ENCODE peak calls at places on chromosomes 13 and 19, in four cellular contexts. O is HepG2, Q is H1, U is K562. M is an unnamed sample.
A peak's percentile ranks its signal among the peaks of the same experiment; 100 is the strongest.

GRCh38 chr13:50690020-50690419 is 153.5 kb downstream of the DLEU7 start:
- DNase-seq in Q (no peak), O (no peak), U (no peak), M (no peak)

GRCh38 chr13:73268306-73268705 is 209.5 kb downstream of the KLF5 start:
- DNase-seq in Q (no peak), O (no peak), U (no peak), M (no peak)

GRCh38 chr13:27476943-27477681 is 26.7 kb upstream of the MTIF3 start:
- DNase-seq in O (peak; percentile 76), U (no peak), Q (no peak), M (peak; percentile 8)

GRCh38 chr19:33796164-33797100 is at the start of gene KCTD15:
- DNase-seq in O (no peak), Q (no peak), U (peak; percentile 75), M (peak; percentile 45)

GRCh38 chr13:50518131-50518530 is 325.4 kb downstream of the DLEU7 start:
- DNase-seq in Q (no peak), O (no peak), U (no peak), M (no peak)

GRCh38 chr13:44894001-44894770 is 95.1 kb downstream of the NUFIP1 start:
- DNase-seq in O (no peak), U (no peak), Q (no peak), M (no peak)

GRCh38 chr19:38020331-38020730 is 113.3 kb downstream of the SIPA1L3 start:
- DNase-seq in U (no peak), O (no peak), Q (no peak), M (peak; percentile 63)

GRCh38 chr13:23736541-23736940 is 152.7 kb downstream of the MIPEP start:
- DNase-seq in O (no peak), Q (no peak), U (no peak), M (no peak)

GRCh38 chr19:53467138-53467502 is 413 bp upstream of the ZNF813 start:
- DNase-seq in Q (no peak), U (no peak), O (no peak), M (no peak)

GRCh38 chr19:749811-750210 is 1.1 kb upstream of the MISP start:
- DNase-seq in Q (no peak), U (no peak), O (no peak), M (no peak)

GRCh38 chr13:84670245-84670644 is 788.0 kb upstream of the SLITRK1 start:
- DNase-seq in U (no peak), O (no peak), Q (no peak), M (no peak)

GRCh38 chr19:44260343-44260681 is 626 bp downstream of the ZNF233 start:
- DNase-seq in U (no peak), O (no peak), Q (no peak), M (no peak)

GRCh38 chr13:110914293-110915056 is 394 bp downstream of the ANKRD10 start:
- DNase-seq in Q (no peak), U (peak; percentile 59), O (peak; percentile 58), M (peak; percentile 68)

DNA sequence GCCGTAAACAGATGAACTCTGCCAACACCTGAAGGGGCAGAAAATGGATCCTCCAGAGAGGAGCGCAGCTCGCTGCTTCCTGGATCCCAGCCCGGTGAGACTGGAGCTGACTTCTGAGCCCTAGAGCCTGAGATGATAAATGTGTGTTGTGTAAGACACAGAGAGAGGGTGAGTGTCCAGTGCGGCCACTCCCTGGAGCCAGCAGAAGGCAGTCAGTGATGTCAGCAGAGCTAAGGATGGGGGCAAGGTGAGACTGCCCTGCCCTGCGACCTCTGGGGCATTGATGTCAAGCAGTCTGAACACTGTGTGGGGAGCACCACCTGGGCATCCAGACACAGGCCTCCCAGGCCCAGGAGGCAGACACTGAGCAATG is 9.7 kb upstream of the SLC35E1 start:
- DNase-seq in Q (no peak), U (no peak), O (no peak), M (no peak)
- H3K4me1 ChIP-seq in Q (no peaks in the 10 kb centered on the region), U (peaks cover 66% of the 10 kb centered on the region), O (peaks cover 16% of the 10 kb centered on the region), M (peaks cover 17% of the 10 kb centered on the region)

GRCh38 chr19:10543059-10543419 is 665 bp upstream of the ATG4D start:
- DNase-seq in U (no peak), Q (no peak), O (no peak), M (no peak)

GRCh38 chr19:10544753-10545251 is 1.1 kb downstream of the ATG4D start:
- DNase-seq in Q (no peak), U (peak; percentile 25), O (no peak), M (no peak)

GRCh38 chr19:10544242-10544752 is 593 bp downstream of the ATG4D start:
- DNase-seq in O (no peak), Q (no peak), U (peak; percentile 58), M (no peak)

GRCh38 chr19:10546817-10547216 is 3.1 kb downstream of the ATG4D start:
- DNase-seq in O (no peak), U (no peak), Q (no peak), M (no peak)

DNA sequence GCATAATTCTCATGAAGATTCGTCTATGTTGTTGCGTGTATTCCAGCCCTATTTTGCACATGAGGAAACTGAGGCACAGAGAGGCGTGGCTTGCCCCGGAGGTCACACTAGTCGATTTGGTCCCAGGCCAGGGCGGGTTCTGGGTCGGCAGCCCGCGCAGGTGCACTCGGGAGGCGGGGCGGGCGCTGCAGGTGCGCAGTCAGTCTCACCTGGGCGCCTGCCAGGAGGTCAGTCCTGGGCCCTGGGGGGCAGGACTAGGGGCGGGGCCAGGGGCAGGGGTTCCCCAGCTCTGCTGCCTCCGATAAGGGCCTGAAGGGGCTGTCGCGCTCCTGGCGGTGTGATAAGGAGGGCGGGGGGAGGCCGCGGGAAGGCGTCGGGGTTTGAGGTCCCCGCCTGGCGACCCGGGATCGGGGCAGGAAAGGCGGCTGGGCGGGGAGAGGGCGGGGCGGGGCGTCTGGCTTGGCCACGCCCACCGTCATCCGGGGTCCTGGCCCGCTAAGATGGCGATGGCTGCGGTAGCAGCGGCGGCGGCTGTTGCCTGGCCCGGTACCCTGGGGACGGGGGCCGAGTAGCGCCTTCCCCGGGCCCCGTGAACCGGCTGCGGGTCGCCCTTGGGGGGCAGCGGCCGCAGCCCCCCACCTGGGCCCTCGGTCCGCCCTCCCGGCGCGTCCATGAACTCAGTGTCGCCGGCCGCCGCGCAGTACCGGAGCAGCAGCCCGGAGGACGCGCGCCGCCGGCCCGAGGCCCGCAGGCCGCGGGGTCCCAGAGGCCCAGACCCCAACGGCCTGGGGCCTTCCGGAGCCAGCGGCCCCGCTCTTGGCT is at the start of gene ATG4D:
- DNase-seq in U (peak; percentile 99), O (peak; percentile 41), Q (peak; percentile 82), M (peak; percentile 58)
- TF ChIP-seq POLR2AphosphoS5 in U (peak; percentile 94), O (peak; percentile 59), Q (peak; percentile 82), M (peak; percentile 79)

DNA sequence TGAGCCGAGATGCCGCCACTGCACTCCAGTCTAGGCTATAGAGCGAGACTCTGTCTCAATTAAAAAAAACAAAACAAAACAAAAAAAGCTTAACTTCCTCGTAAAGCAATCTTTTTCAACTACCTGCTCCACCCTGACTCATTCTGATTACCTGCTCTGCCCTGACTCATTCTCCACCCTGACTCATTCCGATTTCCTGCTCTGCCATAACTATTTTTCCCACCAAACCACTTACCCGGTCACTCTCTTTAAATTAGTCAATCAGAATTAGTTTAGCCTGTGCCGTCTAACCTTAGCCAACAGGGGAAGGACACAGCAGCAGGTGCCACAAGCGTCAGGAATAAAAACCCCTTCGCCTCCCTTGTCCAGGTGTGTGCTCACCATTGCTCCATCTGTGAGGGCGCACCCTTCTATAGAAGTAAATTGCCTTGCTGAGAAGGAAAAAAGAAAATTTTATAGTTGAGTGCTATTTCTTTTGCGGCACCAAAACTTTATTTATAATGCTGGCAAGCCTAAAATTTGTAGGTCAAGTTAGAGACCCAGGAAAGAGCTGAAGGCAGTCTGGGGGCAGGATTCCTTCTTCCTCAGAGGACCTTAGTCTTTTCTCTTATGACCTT is 1.7 kb upstream of the IFT88 start:
- DNase-seq in O (no peak), U (no peak), Q (no peak), M (peak; percentile 10)
- TF ChIP-seq JUN in O (no peak), U (no peak), Q (no peak), M (no peak)

GRCh38 chr13:99227331-99227900 is 26.8 kb downstream of the UBAC2 start:
- DNase-seq in U (no peak), O (no peak), Q (no peak), M (no peak)

GRCh38 chr13:99231726-99232125 is 26.5 kb downstream of the GPR18 start:
- DNase-seq in U (no peak), O (no peak), Q (no peak), M (no peak)

GRCh38 chr13:99228737-99229691 is 28.4 kb downstream of the UBAC2 start:
- DNase-seq in U (no peak), O (peak; percentile 23), Q (no peak), M (no peak)

GRCh38 chr13:99227909-99228688 is 27.4 kb downstream of the UBAC2 start:
- DNase-seq in U (no peak), Q (no peak), O (no peak), M (no peak)

GRCh38 chr13:99230991-99231390 is 27.2 kb downstream of the GPR18 start:
- DNase-seq in U (no peak), O (no peak), Q (no peak), M (no peak)
- H3K4me1 ChIP-seq in U (no peaks in the 10 kb centered on the region), O (peaks cover 15% of the 10 kb centered on the region), Q (no peaks in the 10 kb centered on the region), M (no peaks in the 10 kb centered on the region)

DNA sequence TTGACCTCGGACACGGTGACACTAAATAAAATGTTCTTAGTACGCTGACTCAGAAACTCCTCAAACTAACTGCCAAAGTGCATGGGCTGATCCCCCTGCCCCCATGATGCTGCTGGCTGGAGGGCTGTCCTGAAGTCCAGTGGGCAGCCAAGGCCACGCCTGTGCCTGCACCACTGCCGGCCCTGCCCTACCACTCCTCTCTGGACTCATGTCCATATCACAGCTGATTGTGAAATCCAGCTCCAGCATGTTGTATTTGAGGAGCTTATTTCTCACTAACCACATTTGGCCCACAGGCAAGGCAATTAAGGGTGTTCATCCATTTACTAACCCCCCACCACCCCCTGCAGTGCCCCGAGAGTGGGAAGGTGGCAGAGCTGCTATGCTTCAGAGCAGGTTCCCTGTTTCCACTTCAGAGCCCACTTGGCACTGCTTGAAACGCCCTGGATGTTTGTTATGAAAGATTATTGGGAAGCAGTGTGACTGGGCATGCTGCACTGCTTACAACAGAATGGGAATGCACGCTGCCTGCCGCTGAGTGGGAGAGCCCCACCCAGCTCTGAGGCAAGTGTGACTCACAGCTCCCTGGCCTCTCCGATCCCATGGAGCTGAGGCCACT is 114.0 kb downstream of the UQCRFS1 start:
- DNase-seq in O (no peak), Q (no peak), U (peak; percentile 14), M (no peak)
- TF ChIP-seq POLR2AphosphoS5 in O (no peak), Q (no peak), U (no peak), M (no peak)

GRCh38 chr13:112969692-112970338 is 801 bp downstream of the MCF2L start:
- DNase-seq in O (no peak), Q (no peak), U (no peak), M (no peak)

GRCh38 chr13:112970552-112971287 is 1.7 kb downstream of the MCF2L start:
- DNase-seq in O (no peak), Q (no peak), U (no peak), M (no peak)

GRCh38 chr13:112972258-112972657 is 3.2 kb downstream of the MCF2L start:
- DNase-seq in U (no peak), Q (no peak), O (no peak), M (no peak)

GRCh38 chr13:112972867-112973576 is 4.0 kb downstream of the MCF2L start:
- DNase-seq in O (no peak), U (no peak), Q (no peak), M (no peak)

GRCh38 chr13:112971288-112971643 is 2.3 kb downstream of the MCF2L start:
- DNase-seq in U (no peak), Q (no peak), O (no peak), M (no peak)
- TF ChIP-seq JUN in U (no peak), Q (no peak), O (no peak), M (no peak)